ENCODE peak calls at places on chromosomes 12 and 14, in seven cellular contexts. One of them, this sample, is unnamed.

GRCh38 chr12:1907652-1908611 is 10.5 kb downstream of the CACNA2D4 start:
- ATAC-seq in RWPE2: peak; percentile 47
- ATAC-seq in activated CD8-positive, alpha-beta T cell treated with anti-CD3 and anti-CD28 coated beads for 36 hours: peak; percentile 34
- ATAC-seq in right cardiac atrium: peak; percentile 51
- ATAC-seq in T-helper 17 cell: peak; percentile 41
- ATAC-seq in upper lobe of right lung: peak; percentile 57
- ATAC-seq in right lobe of liver: no peak
- ATAC-seq in this sample: peak; percentile 55

GRCh38 chr12:69392146-69392928 is 32.8 kb downstream of the YEATS4 start:
- ATAC-seq in RWPE2: peak; percentile 70
- ATAC-seq in activated CD8-positive, alpha-beta T cell treated with anti-CD3 and anti-CD28 coated beads for 36 hours: no peak
- ATAC-seq in right cardiac atrium: no peak
- ATAC-seq in T-helper 17 cell: no peak
- ATAC-seq in upper lobe of right lung: no peak
- ATAC-seq in right lobe of liver: no peak
- ATAC-seq in this sample: peak; percentile 89

GRCh38 chr12:112564160-112564559 is 145.4 kb downstream of the PTPN11 start:
- ATAC-seq in RWPE2: no peak
- ATAC-seq in activated CD8-positive, alpha-beta T cell treated with anti-CD3 and anti-CD28 coated beads for 36 hours: no peak
- ATAC-seq in right cardiac atrium: no peak
- ATAC-seq in T-helper 17 cell: no peak
- ATAC-seq in upper lobe of right lung: no peak
- ATAC-seq in right lobe of liver: no peak
- ATAC-seq in this sample: no peak

GRCh38 chr12:52139147-52139546 is 52.7 kb downstream of the KRT80 start:
- ATAC-seq in RWPE2: no peak
- ATAC-seq in activated CD8-positive, alpha-beta T cell treated with anti-CD3 and anti-CD28 coated beads for 36 hours: no peak
- ATAC-seq in right cardiac atrium: no peak
- ATAC-seq in T-helper 17 cell: no peak
- ATAC-seq in upper lobe of right lung: no peak
- ATAC-seq in right lobe of liver: no peak
- ATAC-seq in this sample: no peak

GRCh38 chr12:45433441-45433868 is 217.6 kb downstream of the ANO6 start:
- ATAC-seq in RWPE2: no peak
- ATAC-seq in activated CD8-positive, alpha-beta T cell treated with anti-CD3 and anti-CD28 coated beads for 36 hours: no peak
- ATAC-seq in right cardiac atrium: no peak
- ATAC-seq in T-helper 17 cell: no peak
- ATAC-seq in upper lobe of right lung: peak; percentile 30
- ATAC-seq in right lobe of liver: no peak
- ATAC-seq in this sample: no peak

GRCh38 chr12:32031109-32031508 is 71.9 kb downstream of the RESF1 start:
- ATAC-seq in RWPE2: no peak
- ATAC-seq in activated CD8-positive, alpha-beta T cell treated with anti-CD3 and anti-CD28 coated beads for 36 hours: no peak
- ATAC-seq in right cardiac atrium: peak; percentile 29
- ATAC-seq in T-helper 17 cell: no peak
- ATAC-seq in upper lobe of right lung: peak; percentile 55
- ATAC-seq in right lobe of liver: no peak
- ATAC-seq in this sample: no peak

GRCh38 chr14:51546099-51546498 is 105.6 kb upstream of the FRMD6 start:
- ATAC-seq in RWPE2: no peak
- ATAC-seq in activated CD8-positive, alpha-beta T cell treated with anti-CD3 and anti-CD28 coated beads for 36 hours: no peak
- ATAC-seq in right cardiac atrium: no peak
- ATAC-seq in T-helper 17 cell: no peak
- ATAC-seq in upper lobe of right lung: no peak
- ATAC-seq in right lobe of liver: peak; percentile 17
- ATAC-seq in this sample: no peak

GRCh38 chr14:75283884-75284563 is 5.4 kb downstream of the FOS start:
- ATAC-seq in RWPE2: peak; percentile 29
- ATAC-seq in activated CD8-positive, alpha-beta T cell treated with anti-CD3 and anti-CD28 coated beads for 36 hours: no peak
- ATAC-seq in right cardiac atrium: no peak
- ATAC-seq in T-helper 17 cell: peak; percentile 45
- ATAC-seq in upper lobe of right lung: peak; percentile 48
- ATAC-seq in right lobe of liver: no peak
- ATAC-seq in this sample: peak; percentile 40

GRCh38 chr14:69288001-69288771 is 28.2 kb downstream of the GALNT16 start:
- ATAC-seq in RWPE2: no peak
- ATAC-seq in activated CD8-positive, alpha-beta T cell treated with anti-CD3 and anti-CD28 coated beads for 36 hours: no peak
- ATAC-seq in right cardiac atrium: peak; percentile 73
- ATAC-seq in T-helper 17 cell: no peak
- ATAC-seq in upper lobe of right lung: peak; percentile 26
- ATAC-seq in right lobe of liver: peak; percentile 84
- ATAC-seq in this sample: no peak

GRCh38 chr14:58104808-58105207 is 47.2 kb downstream of the ARMH4 start:
- ATAC-seq in RWPE2: peak; percentile 74
- ATAC-seq in activated CD8-positive, alpha-beta T cell treated with anti-CD3 and anti-CD28 coated beads for 36 hours: no peak
- ATAC-seq in right cardiac atrium: peak; percentile 29
- ATAC-seq in T-helper 17 cell: no peak
- ATAC-seq in upper lobe of right lung: no peak
- ATAC-seq in right lobe of liver: no peak
- ATAC-seq in this sample: no peak

GRCh38 chr12:71183018-71183417 is 25.2 kb upstream of the TSPAN8 start:
- ATAC-seq in RWPE2: peak; percentile 52
- ATAC-seq in activated CD8-positive, alpha-beta T cell treated with anti-CD3 and anti-CD28 coated beads for 36 hours: no peak
- ATAC-seq in right cardiac atrium: no peak
- ATAC-seq in T-helper 17 cell: no peak
- ATAC-seq in upper lobe of right lung: no peak
- ATAC-seq in right lobe of liver: no peak
- ATAC-seq in this sample: no peak

GRCh38 chr14:76829016-76829365 is 2.8 kb downstream of the LRRC74A start:
- ATAC-seq in RWPE2: no peak
- ATAC-seq in activated CD8-positive, alpha-beta T cell treated with anti-CD3 and anti-CD28 coated beads for 36 hours: no peak
- ATAC-seq in right cardiac atrium: peak; percentile 69
- ATAC-seq in T-helper 17 cell: no peak
- ATAC-seq in upper lobe of right lung: peak; percentile 83
- ATAC-seq in right lobe of liver: no peak
- ATAC-seq in this sample: no peak

GRCh38 chr14:92635896-92636295 is 112.5 kb downstream of the LGMN start:
- ATAC-seq in RWPE2: no peak
- ATAC-seq in activated CD8-positive, alpha-beta T cell treated with anti-CD3 and anti-CD28 coated beads for 36 hours: no peak
- ATAC-seq in right cardiac atrium: no peak
- ATAC-seq in T-helper 17 cell: no peak
- ATAC-seq in upper lobe of right lung: no peak
- ATAC-seq in right lobe of liver: no peak
- ATAC-seq in this sample: no peak

GRCh38 chr12:66714709-66715108 is 35.8 kb upstream of the GRIP1 start:
- ATAC-seq in RWPE2: no peak
- ATAC-seq in activated CD8-positive, alpha-beta T cell treated with anti-CD3 and anti-CD28 coated beads for 36 hours: no peak
- ATAC-seq in right cardiac atrium: no peak
- ATAC-seq in T-helper 17 cell: no peak
- ATAC-seq in upper lobe of right lung: no peak
- ATAC-seq in right lobe of liver: no peak
- ATAC-seq in this sample: no peak

GRCh38 chr12:131598717-131599116 is 112.2 kb upstream of the SFSWAP start:
- ATAC-seq in RWPE2: no peak
- ATAC-seq in activated CD8-positive, alpha-beta T cell treated with anti-CD3 and anti-CD28 coated beads for 36 hours: peak; percentile 47
- ATAC-seq in right cardiac atrium: no peak
- ATAC-seq in T-helper 17 cell: peak; percentile 78
- ATAC-seq in upper lobe of right lung: no peak
- ATAC-seq in right lobe of liver: no peak
- ATAC-seq in this sample: no peak

GRCh38 chr12:115871714-115872113 is 405.8 kb downstream of the MED13L start:
- ATAC-seq in RWPE2: peak; percentile 48
- ATAC-seq in activated CD8-positive, alpha-beta T cell treated with anti-CD3 and anti-CD28 coated beads for 36 hours: no peak
- ATAC-seq in right cardiac atrium: peak; percentile 25
- ATAC-seq in T-helper 17 cell: no peak
- ATAC-seq in upper lobe of right lung: peak; percentile 52
- ATAC-seq in right lobe of liver: peak; percentile 60
- ATAC-seq in this sample: peak; percentile 50

GRCh38 chr12:11026118-11026517 is 3.7 kb upstream of the TAS2R19 start:
- ATAC-seq in RWPE2: no peak
- ATAC-seq in activated CD8-positive, alpha-beta T cell treated with anti-CD3 and anti-CD28 coated beads for 36 hours: no peak
- ATAC-seq in right cardiac atrium: no peak
- ATAC-seq in T-helper 17 cell: no peak
- ATAC-seq in upper lobe of right lung: no peak
- ATAC-seq in right lobe of liver: no peak
- ATAC-seq in this sample: no peak

GRCh38 chr14:68199465-68200145 is 380.0 kb downstream of the RAD51B start:
- ATAC-seq in RWPE2: no peak
- ATAC-seq in activated CD8-positive, alpha-beta T cell treated with anti-CD3 and anti-CD28 coated beads for 36 hours: no peak
- ATAC-seq in right cardiac atrium: peak; percentile 88
- ATAC-seq in T-helper 17 cell: no peak
- ATAC-seq in upper lobe of right lung: no peak
- ATAC-seq in right lobe of liver: peak; percentile 52
- ATAC-seq in this sample: peak; percentile 15

GRCh38 chr12:71492604-71493003 is 53.0 kb downstream of the LGR5 start:
- ATAC-seq in RWPE2: no peak
- ATAC-seq in activated CD8-positive, alpha-beta T cell treated with anti-CD3 and anti-CD28 coated beads for 36 hours: no peak
- ATAC-seq in right cardiac atrium: no peak
- ATAC-seq in T-helper 17 cell: no peak
- ATAC-seq in upper lobe of right lung: no peak
- ATAC-seq in right lobe of liver: no peak
- ATAC-seq in this sample: no peak

GRCh38 chr12:74317078-74317581 is 220.5 kb upstream of the ATXN7L3B start:
- ATAC-seq in RWPE2: peak; percentile 91
- ATAC-seq in activated CD8-positive, alpha-beta T cell treated with anti-CD3 and anti-CD28 coated beads for 36 hours: no peak
- ATAC-seq in right cardiac atrium: peak; percentile 96
- ATAC-seq in T-helper 17 cell: no peak
- ATAC-seq in upper lobe of right lung: peak; percentile 64
- ATAC-seq in right lobe of liver: peak; percentile 81
- ATAC-seq in this sample: no peak

GRCh38 chr14:85535916-85536834 is 6.2 kb downstream of the FLRT2 start:
- ATAC-seq in RWPE2: no peak
- ATAC-seq in activated CD8-positive, alpha-beta T cell treated with anti-CD3 and anti-CD28 coated beads for 36 hours: no peak
- ATAC-seq in right cardiac atrium: peak; percentile 28
- ATAC-seq in T-helper 17 cell: no peak
- ATAC-seq in upper lobe of right lung: no peak
- ATAC-seq in right lobe of liver: peak; percentile 69
- ATAC-seq in this sample: no peak

GRCh38 chr12:69007166-69007857 is 74.3 kb upstream of the CPM start:
- ATAC-seq in RWPE2: peak; percentile 58
- ATAC-seq in activated CD8-positive, alpha-beta T cell treated with anti-CD3 and anti-CD28 coated beads for 36 hours: peak; percentile 60
- ATAC-seq in right cardiac atrium: peak; percentile 56
- ATAC-seq in T-helper 17 cell: no peak
- ATAC-seq in upper lobe of right lung: peak; percentile 65
- ATAC-seq in right lobe of liver: peak; percentile 57
- ATAC-seq in this sample: peak; percentile 61

GRCh38 chr12:130184531-130185090 is 22.3 kb downstream of the FZD10 start:
- ATAC-seq in RWPE2: no peak
- ATAC-seq in activated CD8-positive, alpha-beta T cell treated with anti-CD3 and anti-CD28 coated beads for 36 hours: no peak
- ATAC-seq in right cardiac atrium: no peak
- ATAC-seq in T-helper 17 cell: no peak
- ATAC-seq in upper lobe of right lung: no peak
- ATAC-seq in right lobe of liver: no peak
- ATAC-seq in this sample: no peak

GRCh38 chr14:100568998-100569733 is 18.1 kb downstream of the BEGAIN start:
- ATAC-seq in RWPE2: no peak
- ATAC-seq in activated CD8-positive, alpha-beta T cell treated with anti-CD3 and anti-CD28 coated beads for 36 hours: no peak
- ATAC-seq in right cardiac atrium: peak; percentile 26
- ATAC-seq in T-helper 17 cell: no peak
- ATAC-seq in upper lobe of right lung: no peak
- ATAC-seq in right lobe of liver: no peak
- ATAC-seq in this sample: no peak

This sample was measured in esophagus mucosa.